ENCODE peak calls at places on chromosome 14, in seven cellular contexts. One of them, this sample, is unnamed.

GRCh38 chr14:20606190-20606901 is 15.2 kb upstream of the RNASE12 start:
- DNase-seq in lower leg skin: no peak
- DNase-seq in breast epithelium: no peak
- DNase-seq in GM04504: no peak
- DNase-seq in stimulated activated CD4-positive, alpha-beta T cell treated with anti-CD3 and anti-CD28 coated beads, Interleukin-12 subunit alpha, Interleukin-12 subunit beta, amount 100 ng/mL, for 4 hours: no peak
- DNase-seq in activated T-helper 1 cell treated with anti-CD3 and anti-CD28 coated beads, Interleukin-2, amount 50 U/mL, for 16 hours: no peak
- DNase-seq in left cardiac atrium: no peak
- DNase-seq in this sample: no peak

GRCh38 chr14:50932592-50933500 is 11.4 kb downstream of the PYGL start:
- DNase-seq in activated T-helper 1 cell treated with anti-CD3 and anti-CD28 coated beads, Interleukin-2, amount 50 U/mL, for 16 hours: no peak
- DNase-seq in breast epithelium: no peak
- DNase-seq in GM04504: no peak
- DNase-seq in left cardiac atrium: no peak
- DNase-seq in lower leg skin: no peak
- DNase-seq in stimulated activated CD4-positive, alpha-beta T cell treated with anti-CD3 and anti-CD28 coated beads, Interleukin-12 subunit alpha, Interleukin-12 subunit beta, amount 100 ng/mL, for 4 hours: no peak
- DNase-seq in this sample: no peak

GRCh38 chr14:26008290-26008689 is 589.5 kb downstream of the NOVA1 start:
- DNase-seq in lower leg skin: no peak
- DNase-seq in activated T-helper 1 cell treated with anti-CD3 and anti-CD28 coated beads, Interleukin-2, amount 50 U/mL, for 16 hours: no peak
- DNase-seq in breast epithelium: no peak
- DNase-seq in left cardiac atrium: no peak
- DNase-seq in stimulated activated CD4-positive, alpha-beta T cell treated with anti-CD3 and anti-CD28 coated beads, Interleukin-12 subunit alpha, Interleukin-12 subunit beta, amount 100 ng/mL, for 4 hours: no peak
- DNase-seq in GM04504: no peak
- DNase-seq in this sample: peak; percentile 51

GRCh38 chr14:32594766-32595165 is 265.7 kb downstream of the AKAP6 start:
- DNase-seq in breast epithelium: no peak
- DNase-seq in left cardiac atrium: no peak
- DNase-seq in stimulated activated CD4-positive, alpha-beta T cell treated with anti-CD3 and anti-CD28 coated beads, Interleukin-12 subunit alpha, Interleukin-12 subunit beta, amount 100 ng/mL, for 4 hours: no peak
- DNase-seq in lower leg skin: no peak
- DNase-seq in GM04504: peak; percentile 81
- DNase-seq in activated T-helper 1 cell treated with anti-CD3 and anti-CD28 coated beads, Interleukin-2, amount 50 U/mL, for 16 hours: no peak
- DNase-seq in this sample: no peak

GRCh38 chr14:105497671-105498429 is 6.8 kb downstream of the TEDC1 start:
- DNase-seq in left cardiac atrium: no peak
- DNase-seq in breast epithelium: no peak
- DNase-seq in GM04504: no peak
- DNase-seq in lower leg skin: no peak
- DNase-seq in stimulated activated CD4-positive, alpha-beta T cell treated with anti-CD3 and anti-CD28 coated beads, Interleukin-12 subunit alpha, Interleukin-12 subunit beta, amount 100 ng/mL, for 4 hours: no peak
- DNase-seq in activated T-helper 1 cell treated with anti-CD3 and anti-CD28 coated beads, Interleukin-2, amount 50 U/mL, for 16 hours: no peak
- DNase-seq in this sample: peak; percentile 34

GRCh38 chr14:77184396-77185092 is 2.9 kb downstream of the TMEM63C start:
- DNase-seq in activated T-helper 1 cell treated with anti-CD3 and anti-CD28 coated beads, Interleukin-2, amount 50 U/mL, for 16 hours: no peak
- DNase-seq in lower leg skin: peak; percentile 37
- DNase-seq in breast epithelium: peak; percentile 87
- DNase-seq in GM04504: no peak
- DNase-seq in left cardiac atrium: no peak
- DNase-seq in stimulated activated CD4-positive, alpha-beta T cell treated with anti-CD3 and anti-CD28 coated beads, Interleukin-12 subunit alpha, Interleukin-12 subunit beta, amount 100 ng/mL, for 4 hours: no peak
- DNase-seq in this sample: peak; percentile 46

GRCh38 chr14:104442107-104442551 is 137.4 kb upstream of the C14orf180 start:
- DNase-seq in GM04504: no peak
- DNase-seq in stimulated activated CD4-positive, alpha-beta T cell treated with anti-CD3 and anti-CD28 coated beads, Interleukin-12 subunit alpha, Interleukin-12 subunit beta, amount 100 ng/mL, for 4 hours: no peak
- DNase-seq in lower leg skin: peak; percentile 4
- DNase-seq in breast epithelium: peak; percentile 43
- DNase-seq in activated T-helper 1 cell treated with anti-CD3 and anti-CD28 coated beads, Interleukin-2, amount 50 U/mL, for 16 hours: no peak
- DNase-seq in left cardiac atrium: no peak
- DNase-seq in this sample: no peak

GRCh38 chr14:96083667-96084320 is 44.6 kb downstream of the C14orf132 start:
- DNase-seq in stimulated activated CD4-positive, alpha-beta T cell treated with anti-CD3 and anti-CD28 coated beads, Interleukin-12 subunit alpha, Interleukin-12 subunit beta, amount 100 ng/mL, for 4 hours: no peak
- DNase-seq in lower leg skin: no peak
- DNase-seq in GM04504: no peak
- DNase-seq in activated T-helper 1 cell treated with anti-CD3 and anti-CD28 coated beads, Interleukin-2, amount 50 U/mL, for 16 hours: no peak
- DNase-seq in breast epithelium: peak; percentile 60
- DNase-seq in left cardiac atrium: no peak
- DNase-seq in this sample: peak; percentile 86

GRCh38 chr14:32249780-32250179 is 46.7 kb upstream of the RNU6-8 start:
- DNase-seq in stimulated activated CD4-positive, alpha-beta T cell treated with anti-CD3 and anti-CD28 coated beads, Interleukin-12 subunit alpha, Interleukin-12 subunit beta, amount 100 ng/mL, for 4 hours: no peak
- DNase-seq in lower leg skin: no peak
- DNase-seq in activated T-helper 1 cell treated with anti-CD3 and anti-CD28 coated beads, Interleukin-2, amount 50 U/mL, for 16 hours: no peak
- DNase-seq in left cardiac atrium: no peak
- DNase-seq in GM04504: no peak
- DNase-seq in breast epithelium: no peak
- DNase-seq in this sample: no peak

GRCh38 chr14:54348001-54348611 is 48.7 kb upstream of the CDKN3 start:
- DNase-seq in GM04504: no peak
- DNase-seq in breast epithelium: no peak
- DNase-seq in stimulated activated CD4-positive, alpha-beta T cell treated with anti-CD3 and anti-CD28 coated beads, Interleukin-12 subunit alpha, Interleukin-12 subunit beta, amount 100 ng/mL, for 4 hours: no peak
- DNase-seq in left cardiac atrium: no peak
- DNase-seq in lower leg skin: no peak
- DNase-seq in activated T-helper 1 cell treated with anti-CD3 and anti-CD28 coated beads, Interleukin-2, amount 50 U/mL, for 16 hours: no peak
- DNase-seq in this sample: peak; percentile 48

GRCh38 chr14:100398044-100398443 is 74.9 kb downstream of the SLC25A47 start:
- DNase-seq in GM04504: no peak
- DNase-seq in left cardiac atrium: no peak
- DNase-seq in activated T-helper 1 cell treated with anti-CD3 and anti-CD28 coated beads, Interleukin-2, amount 50 U/mL, for 16 hours: no peak
- DNase-seq in breast epithelium: no peak
- DNase-seq in stimulated activated CD4-positive, alpha-beta T cell treated with anti-CD3 and anti-CD28 coated beads, Interleukin-12 subunit alpha, Interleukin-12 subunit beta, amount 100 ng/mL, for 4 hours: no peak
- DNase-seq in lower leg skin: no peak
- DNase-seq in this sample: no peak

GRCh38 chr14:61802010-61802621 is 39.9 kb downstream of the SNAPC1 start:
- DNase-seq in GM04504: no peak
- DNase-seq in stimulated activated CD4-positive, alpha-beta T cell treated with anti-CD3 and anti-CD28 coated beads, Interleukin-12 subunit alpha, Interleukin-12 subunit beta, amount 100 ng/mL, for 4 hours: no peak
- DNase-seq in left cardiac atrium: no peak
- DNase-seq in activated T-helper 1 cell treated with anti-CD3 and anti-CD28 coated beads, Interleukin-2, amount 50 U/mL, for 16 hours: no peak
- DNase-seq in breast epithelium: no peak
- DNase-seq in lower leg skin: no peak
- DNase-seq in this sample: no peak

GRCh38 chr14:68345738-68346137 is 447.1 kb downstream of the ZFP36L1 start:
- DNase-seq in GM04504: no peak
- DNase-seq in breast epithelium: no peak
- DNase-seq in left cardiac atrium: no peak
- DNase-seq in lower leg skin: no peak
- DNase-seq in stimulated activated CD4-positive, alpha-beta T cell treated with anti-CD3 and anti-CD28 coated beads, Interleukin-12 subunit alpha, Interleukin-12 subunit beta, amount 100 ng/mL, for 4 hours: no peak
- DNase-seq in activated T-helper 1 cell treated with anti-CD3 and anti-CD28 coated beads, Interleukin-2, amount 50 U/mL, for 16 hours: no peak
- DNase-seq in this sample: no peak

GRCh38 chr14:68651652-68652432 is 141.0 kb downstream of the ZFP36L1 start:
- DNase-seq in breast epithelium: no peak
- DNase-seq in left cardiac atrium: no peak
- DNase-seq in GM04504: no peak
- DNase-seq in activated T-helper 1 cell treated with anti-CD3 and anti-CD28 coated beads, Interleukin-2, amount 50 U/mL, for 16 hours: no peak
- DNase-seq in stimulated activated CD4-positive, alpha-beta T cell treated with anti-CD3 and anti-CD28 coated beads, Interleukin-12 subunit alpha, Interleukin-12 subunit beta, amount 100 ng/mL, for 4 hours: no peak
- DNase-seq in lower leg skin: no peak
- DNase-seq in this sample: no peak

GRCh38 chr14:102501751-102502315 is 7.7 kb downstream of the ANKRD9 start:
- DNase-seq in stimulated activated CD4-positive, alpha-beta T cell treated with anti-CD3 and anti-CD28 coated beads, Interleukin-12 subunit alpha, Interleukin-12 subunit beta, amount 100 ng/mL, for 4 hours: no peak
- DNase-seq in activated T-helper 1 cell treated with anti-CD3 and anti-CD28 coated beads, Interleukin-2, amount 50 U/mL, for 16 hours: no peak
- DNase-seq in breast epithelium: no peak
- DNase-seq in GM04504: no peak
- DNase-seq in left cardiac atrium: no peak
- DNase-seq in lower leg skin: no peak
- DNase-seq in this sample: no peak

GRCh38 chr14:39665084-39665483 is 232.9 kb upstream of the FBXO33 start:
- DNase-seq in activated T-helper 1 cell treated with anti-CD3 and anti-CD28 coated beads, Interleukin-2, amount 50 U/mL, for 16 hours: no peak
- DNase-seq in stimulated activated CD4-positive, alpha-beta T cell treated with anti-CD3 and anti-CD28 coated beads, Interleukin-12 subunit alpha, Interleukin-12 subunit beta, amount 100 ng/mL, for 4 hours: no peak
- DNase-seq in lower leg skin: no peak
- DNase-seq in breast epithelium: no peak
- DNase-seq in GM04504: no peak
- DNase-seq in left cardiac atrium: no peak
- DNase-seq in this sample: no peak

GRCh38 chr14:31106768-31107167 is 80.6 kb upstream of the STRN3 start:
- DNase-seq in activated T-helper 1 cell treated with anti-CD3 and anti-CD28 coated beads, Interleukin-2, amount 50 U/mL, for 16 hours: no peak
- DNase-seq in lower leg skin: no peak
- DNase-seq in left cardiac atrium: no peak
- DNase-seq in stimulated activated CD4-positive, alpha-beta T cell treated with anti-CD3 and anti-CD28 coated beads, Interleukin-12 subunit alpha, Interleukin-12 subunit beta, amount 100 ng/mL, for 4 hours: no peak
- DNase-seq in breast epithelium: no peak
- DNase-seq in GM04504: no peak
- DNase-seq in this sample: no peak

GRCh38 chr14:99236386-99237133 is 35.4 kb downstream of the BCL11B start:
- DNase-seq in activated T-helper 1 cell treated with anti-CD3 and anti-CD28 coated beads, Interleukin-2, amount 50 U/mL, for 16 hours: no peak
- DNase-seq in breast epithelium: no peak
- DNase-seq in lower leg skin: no peak
- DNase-seq in stimulated activated CD4-positive, alpha-beta T cell treated with anti-CD3 and anti-CD28 coated beads, Interleukin-12 subunit alpha, Interleukin-12 subunit beta, amount 100 ng/mL, for 4 hours: no peak
- DNase-seq in GM04504: no peak
- DNase-seq in left cardiac atrium: no peak
- DNase-seq in this sample: no peak

GRCh38 chr14:104115691-104116543 is 22.5 kb upstream of the KIF26A start:
- DNase-seq in GM04504: no peak
- DNase-seq in activated T-helper 1 cell treated with anti-CD3 and anti-CD28 coated beads, Interleukin-2, amount 50 U/mL, for 16 hours: no peak
- DNase-seq in breast epithelium: peak; percentile 54
- DNase-seq in lower leg skin: no peak
- DNase-seq in left cardiac atrium: peak; percentile 31
- DNase-seq in stimulated activated CD4-positive, alpha-beta T cell treated with anti-CD3 and anti-CD28 coated beads, Interleukin-12 subunit alpha, Interleukin-12 subunit beta, amount 100 ng/mL, for 4 hours: no peak
- DNase-seq in this sample: no peak

GRCh38 chr14:96160913-96161310 is 43.7 kb upstream of the BDKRB2 start:
- DNase-seq in left cardiac atrium: no peak
- DNase-seq in stimulated activated CD4-positive, alpha-beta T cell treated with anti-CD3 and anti-CD28 coated beads, Interleukin-12 subunit alpha, Interleukin-12 subunit beta, amount 100 ng/mL, for 4 hours: no peak
- DNase-seq in breast epithelium: no peak
- DNase-seq in activated T-helper 1 cell treated with anti-CD3 and anti-CD28 coated beads, Interleukin-2, amount 50 U/mL, for 16 hours: no peak
- DNase-seq in lower leg skin: no peak
- DNase-seq in GM04504: no peak
- DNase-seq in this sample: no peak

GRCh38 chr14:74804219-74804825 is 41.2 kb downstream of the YLPM1 start:
- DNase-seq in stimulated activated CD4-positive, alpha-beta T cell treated with anti-CD3 and anti-CD28 coated beads, Interleukin-12 subunit alpha, Interleukin-12 subunit beta, amount 100 ng/mL, for 4 hours: no peak
- DNase-seq in lower leg skin: no peak
- DNase-seq in GM04504: peak; percentile 28
- DNase-seq in breast epithelium: no peak
- DNase-seq in left cardiac atrium: no peak
- DNase-seq in activated T-helper 1 cell treated with anti-CD3 and anti-CD28 coated beads, Interleukin-2, amount 50 U/mL, for 16 hours: no peak
- DNase-seq in this sample: no peak